ENCODE peak calls at places on chromosome 20, in five cellular contexts. H, J, G, W and N are unnamed samples.

GRCh38 chr20:54488442-54488841 is 13.0 kb downstream of the DOK5 start:
- DNase-seq in H (no peak), J (no peak), G (no peak), W (no peak), N (no peak)

GRCh38 chr20:64010711-64011237 is 25.2 kb upstream of the C20orf204 start:
- DNase-seq in H (no peak), J (no peak), G (no peak), W (no peak), N (no peak)

GRCh38 chr20:17943343-17943742 is 25.3 kb downstream of the SNX5 start:
- DNase-seq in H (no peak), J (no peak), G (no peak), W (no peak), N (no peak)

GRCh38 chr20:56091635-56092180 is 86.4 kb upstream of the CBLN4 start:
- DNase-seq in H (no peak), J (no peak), G (no peak), W (no peak), N (no peak)

GRCh38 chr20:2576317-2576727 is 39.9 kb downstream of the TMC2 start:
- DNase-seq in H (no peak), J (no peak), G (no peak), W (no peak), N (no peak)

GRCh38 chr20:25394276-25394675 is 3.6 kb upstream of the ABHD12 start:
- DNase-seq in H (no peak), J (no peak), G (no peak), W (no peak), N (no peak)

GRCh38 chr20:41509801-41510200 is 108.4 kb downstream of the CHD6 start:
- DNase-seq in H (no peak), J (peak; percentile 45), G (no peak), W (peak; percentile 57), N (no peak)

GRCh38 chr20:8670900-8671229 is 398.0 kb upstream of the PLCB4 start:
- DNase-seq in H (no peak), J (no peak), G (no peak), W (no peak), N (no peak)

GRCh38 chr20:38181207-38181693 is 16.2 kb upstream of the TGM2 start:
- DNase-seq in H (no peak), J (no peak), G (no peak), W (no peak), N (no peak)

GRCh38 chr20:64109831-64110391 is 2.5 kb upstream of the NPBWR2 start:
- DNase-seq in H (no peak), J (peak; percentile 52), G (peak; percentile 21), W (no peak), N (no peak)

GRCh38 chr20:62929051-62929538 is 2.8 kb upstream of the DIDO1 start:
- DNase-seq in H (peak; percentile 89), J (peak; percentile 89), G (peak; percentile 82), W (peak; percentile 67), N (peak; percentile 82)

GRCh38 chr20:61882716-61883615 is 182.7 kb downstream of the TAF4 start:
- DNase-seq in H (peak; percentile 26), J (no peak), G (no peak), W (no peak), N (no peak)

GRCh38 chr20:10074513-10074912 is 39.7 kb downstream of the ANKEF1 start:
- DNase-seq in H (no peak), J (no peak), G (no peak), W (peak; percentile 31), N (peak; percentile 63)

GRCh38 chr20:37552415-37552814 is 24.7 kb upstream of the BLCAP start:
- DNase-seq in H (no peak), J (no peak), G (no peak), W (no peak), N (no peak)

GRCh38 chr20:35773154-35773751 is 1.4 kb downstream of the PHF20 start:
- DNase-seq in H (no peak), J (no peak), G (no peak), W (no peak), N (peak; percentile 29)

GRCh38 chr20:35771689-35772562 is at the start of gene PHF20:
- DNase-seq in H (peak; percentile 100), J (peak; percentile 100), G (peak; percentile 100), W (peak; percentile 100), N (peak; percentile 100)

GRCh38 chr20:35772563-35773058 is 796 bp downstream of the PHF20 start:
- DNase-seq in H (no peak), J (no peak), G (no peak), W (no peak), N (no peak)

GRCh38 chr20:35771367-35771688 is 487 bp upstream of the PHF20 start:
- DNase-seq in H (no peak), J (no peak), G (no peak), W (no peak), N (no peak)

GRCh38 chr20:35776513-35777101 is 4.8 kb downstream of the PHF20 start:
- DNase-seq in H (no peak), J (no peak), G (no peak), W (peak; percentile 64), N (peak; percentile 47)
- H3K4me1 ChIP-seq in H (peaks cover 19% of the 10 kb centered on the region), J (peaks cover 11% of the 10 kb centered on the region), G (peaks cover 6% of the 10 kb centered on the region), W (peaks cover 38% of the 10 kb centered on the region), N (peaks cover 24% of the 10 kb centered on the region)

DNA sequence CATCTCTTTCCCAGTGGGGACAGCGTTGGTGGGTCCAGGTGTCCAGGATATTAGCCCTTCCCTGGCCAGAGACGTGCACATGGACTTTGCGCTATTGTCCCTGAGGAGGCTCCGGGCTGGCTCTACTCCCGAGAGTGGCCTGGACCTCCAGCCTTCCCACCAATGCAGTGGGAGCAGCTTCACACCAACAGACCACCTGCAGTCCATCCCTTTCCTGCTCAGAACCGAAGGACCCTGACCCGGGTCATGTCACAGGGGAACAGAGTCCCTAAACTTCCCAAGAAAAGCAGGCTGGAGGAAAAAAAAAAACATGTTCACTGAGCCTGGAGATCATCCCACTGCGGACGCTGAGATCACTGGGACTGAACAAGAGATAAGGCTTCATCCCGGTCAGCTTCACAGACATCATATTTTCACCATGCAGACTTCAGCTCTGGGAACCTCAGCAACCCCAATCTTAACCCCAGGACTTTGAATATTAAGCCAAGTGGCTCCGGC is 18.3 kb downstream of the ZMYND8 start:
- DNase-seq in H (no peak), J (no peak), G (no peak), W (peak; percentile 14), N (no peak)
- H3K27ac ChIP-seq in H (no peak overlapping the region), J (peak overlapping the region; percentile 32), G (no peak overlapping the region), W (peak overlapping the region; percentile 1), N (peak overlapping the region; percentile 37)

GRCh38 chr20:59309218-59309617 is 8.8 kb downstream of the EDN3 start:
- DNase-seq in H (no peak), J (no peak), G (no peak), W (no peak), N (no peak)
- H3K4me3 ChIP-seq in H (no peak overlapping the region), J (no peak overlapping the region), G (no peak overlapping the region), W (no peak overlapping the region), N (no peak overlapping the region)

GRCh38 chr20:57372581-57373350 is 18.4 kb upstream of the RBM38 start:
- DNase-seq in H (no peak), J (peak; percentile 60), G (no peak), W (no peak), N (no peak)
- H3K4me1 ChIP-seq in H (no peaks in the 10 kb centered on the region), J (no peaks in the 10 kb centered on the region), G (no peaks in the 10 kb centered on the region), W (no peaks in the 10 kb centered on the region), N (no peaks in the 10 kb centered on the region)